ENCODE peak calls at places on chromosomes 5 and 9, in four cellular contexts. U, W, M and I are unnamed samples.

GRCh38 chr5:171606414-171607024 is 179.1 kb upstream of the SMIM23 start:
- DNase-seq in U (no peak), W (peak), M (no peak), I (peak)

GRCh38 chr5:43729846-43730478 is 127.0 kb downstream of the NNT start:
- DNase-seq in U (no peak), W (peak), M (peak), I (no peak)

GRCh38 chr9:14098102-14098501 is 215.8 kb downstream of the NFIB start:
- DNase-seq in U (no peak), W (peak), M (peak), I (no peak)

GRCh38 chr9:104780796-104781395 is 17.0 kb downstream of the NIPSNAP3B start:
- DNase-seq in U (no peak), W (peak), M (peak), I (no peak)

GRCh38 chr5:53008751-53009150 is 19.6 kb downstream of the ITGA2 start:
- DNase-seq in U (no peak), W (peak), M (peak), I (no peak)

GRCh38 chr5:168366124-168366523 is 74.7 kb downstream of the WWC1 start:
- DNase-seq in U (no peak), W (peak), M (peak), I (no peak)

GRCh38 chr5:74272019-74272775 is 368.3 kb downstream of the ENC1 start:
- DNase-seq in U (no peak), W (peak), M (no peak), I (no peak)

GRCh38 chr5:65928860-65929259 is 2.5 kb downstream of the ERBIN start:
- DNase-seq in U (no peak), W (no peak), M (no peak), I (no peak)

GRCh38 chr5:88889165-88890069 is 6.4 kb upstream of the MEF2C start:
- DNase-seq in U (no peak), W (peak), M (peak), I (no peak)

GRCh38 chr5:72501475-72501874 is 5.7 kb downstream of the ZNF366 start:
- DNase-seq in U (no peak), W (peak), M (no peak), I (no peak)

GRCh38 chr9:130002320-130002719 is 40.7 kb downstream of the FNBP1 start:
- DNase-seq in U (no peak), W (no peak), M (no peak), I (no peak)

GRCh38 chr5:173758675-173759074 is 129.5 kb upstream of the CPEB4 start:
- DNase-seq in U (no peak), W (no peak), M (no peak), I (no peak)

GRCh38 chr5:173759696-173760095 is 128.5 kb upstream of the CPEB4 start:
- DNase-seq in U (no peak), W (no peak), M (no peak), I (no peak)

GRCh38 chr5:173757279-173757678 is 130.9 kb upstream of the CPEB4 start:
- DNase-seq in U (no peak), W (no peak), M (no peak), I (no peak)

GRCh38 chr5:173755319-173755718 is 132.8 kb upstream of the CPEB4 start:
- DNase-seq in U (no peak), W (no peak), M (no peak), I (no peak)

GRCh38 chr5:173757817-173758216 is 130.3 kb upstream of the CPEB4 start:
- DNase-seq in U (no peak), W (no peak), M (no peak), I (no peak)
- H3K27ac ChIP-seq in U (no peak), W (no peak), M (no peak), I (no peak)

GRCh38 chr5:106675674-106676073 is 995.1 kb downstream of the EFNA5 start:
- DNase-seq in U (no peak), W (peak), M (no peak), I (no peak)

GRCh38 chr5:106677057-106677456 is 993.7 kb downstream of the EFNA5 start:
- DNase-seq in U (no peak), W (no peak), M (no peak), I (no peak)

DNA sequence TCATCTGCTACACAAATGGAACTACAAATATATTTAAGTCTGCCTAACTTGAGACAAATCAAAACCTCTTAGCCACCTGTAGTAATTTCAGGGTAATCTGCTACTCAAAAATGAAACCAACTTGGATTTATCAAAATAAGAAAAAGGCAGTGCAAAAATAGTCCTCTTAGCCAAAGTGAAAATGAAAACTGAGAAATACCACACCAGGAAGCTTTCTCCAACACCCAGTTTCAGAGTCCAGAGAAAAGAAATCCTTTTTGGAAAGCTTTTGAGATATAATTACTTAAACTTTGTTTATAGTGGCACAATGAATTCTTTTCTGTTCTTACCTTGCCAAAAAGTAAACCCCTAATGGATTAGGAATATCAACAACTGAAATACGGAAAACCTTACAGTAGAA is 990.4 kb downstream of the EFNA5 start:
- DNase-seq in U (peak), W (no peak), M (peak), I (no peak)
- TF ChIP-seq FOS in U (no peak), W (no peak), M (no peak), I (no peak)

GRCh38 chr9:120870206-120870605 is 6.8 kb downstream of the PHF19 start:
- DNase-seq in U (no peak), W (no peak), M (peak), I (no peak)
- H3K27ac ChIP-seq in U (no peak), W (no peak), M (peak), I (peak)

DNA sequence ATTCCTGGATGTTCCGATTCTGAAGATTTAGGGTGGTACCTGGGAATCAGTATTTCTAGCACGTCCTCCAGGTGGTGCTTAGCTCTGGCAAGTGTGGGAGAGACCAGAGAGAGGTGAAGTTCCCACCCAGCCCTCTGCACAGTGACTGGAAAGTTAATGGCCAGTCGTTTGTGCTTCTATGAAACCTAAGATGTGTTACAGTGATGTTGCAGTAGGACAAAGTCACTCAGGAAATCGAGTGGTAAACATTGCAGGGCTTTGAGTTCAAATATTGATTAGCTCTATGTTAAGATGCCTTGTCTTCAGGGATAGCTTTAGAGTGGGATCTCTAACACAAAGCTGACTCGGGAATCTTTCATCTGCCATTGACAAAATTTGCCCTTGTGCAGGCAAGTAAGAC is 55.6 kb downstream of the PIK3R1 start:
- DNase-seq in U (no peak), W (no peak), M (no peak), I (no peak)
- TF ChIP-seq FOS in U (no peak), W (no peak), M (no peak), I (no peak)

DNA sequence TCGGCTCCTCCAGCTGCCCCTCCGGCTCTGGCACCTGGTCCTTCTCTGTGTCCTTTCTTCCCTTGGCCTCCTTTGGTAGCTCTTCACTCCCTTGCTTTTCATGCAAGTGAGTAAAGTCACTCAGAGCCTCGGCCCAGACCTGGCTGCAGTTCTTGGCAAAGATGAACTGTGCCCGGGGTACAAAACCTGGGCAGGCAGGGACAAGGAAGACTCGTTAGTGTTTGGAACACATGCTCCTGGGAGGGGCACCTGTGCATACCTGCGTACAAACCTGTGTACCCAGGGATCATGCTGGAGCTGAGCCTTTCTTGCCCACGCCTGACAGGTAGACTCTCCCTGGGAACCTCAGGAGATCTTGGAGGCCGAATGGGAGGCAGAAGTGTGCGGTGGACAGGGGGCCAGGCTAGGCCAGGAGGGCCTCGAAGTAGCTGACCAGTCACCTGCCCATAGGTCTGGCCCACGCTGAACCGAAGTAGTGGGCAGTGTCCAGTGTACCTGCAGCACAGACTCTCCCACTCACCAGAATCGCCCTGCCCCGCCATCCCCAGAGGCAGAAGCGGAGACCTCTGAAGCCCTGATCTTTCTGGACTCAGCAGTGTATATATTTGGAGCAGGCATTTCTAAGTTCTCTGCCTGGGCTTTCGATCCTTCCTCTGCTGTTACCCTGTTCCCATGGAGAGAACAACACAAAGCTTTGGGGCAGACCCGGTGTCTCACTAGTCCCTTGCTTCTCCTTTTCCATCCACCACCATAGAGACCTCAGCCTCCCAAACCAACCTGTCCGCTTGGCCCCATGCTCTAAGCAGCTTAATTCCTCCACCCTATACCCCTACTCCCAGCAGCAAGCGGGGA is 41.9 kb upstream of the TESK1 start:
- DNase-seq in U (no peak), W (no peak), M (no peak), I (no peak)
- H3K27ac ChIP-seq in U (no peak), W (no peak), M (no peak), I (no peak)

DNA sequence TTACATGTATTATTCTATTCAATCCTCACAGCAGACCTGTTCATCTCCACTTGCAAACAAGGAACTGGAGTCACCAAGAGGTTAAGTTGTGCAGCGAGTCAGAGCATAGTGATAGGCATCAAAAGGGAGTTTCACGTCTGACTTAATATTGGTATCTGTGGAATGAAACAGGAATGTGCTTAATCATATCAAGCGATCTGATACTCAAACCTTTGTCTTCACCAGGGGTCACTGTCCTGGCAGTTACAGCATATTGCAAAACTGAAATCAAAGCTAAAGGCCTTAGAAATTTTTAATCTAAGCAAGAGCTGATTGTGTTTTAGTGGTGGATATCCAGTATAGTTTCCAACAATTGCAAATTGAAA is 271.6 kb downstream of the PLK2 start:
- DNase-seq in U (no peak), W (peak), M (peak), I (no peak)
- TF ChIP-seq FOS in U (no peak), W (no peak), M (peak), I (no peak)

GRCh38 chr9:99259231-99259918 is 37.3 kb downstream of the SEC61B start:
- DNase-seq in U (no peak), W (no peak), M (peak), I (peak)
- H3K27ac ChIP-seq in U (peak), W (no peak), M (no peak), I (no peak)